ENCODE peak calls at places on chromosomes 16 and 17, in eight cellular contexts. T is fibroblast of mammary gland; O is foreskin melanocyte; B is endothelial cell of umbilical vein; L is neuronal stem cell; H is effector memory CD4-positive, alpha-beta T cell; I is ovary; K is heart right ventricle. Z is an unnamed sample.

GRCh38 chr16:76176153-76176552 is 101.0 kb upstream of the CNTNAP4 start:
- DNase-seq in T (no peak), O (no peak), K (no peak), H (no peak), B (no peak), L (no peak), I (no peak), Z (no peak)

GRCh38 chr16:14119799-14120198 is 48.7 kb downstream of the MRTFB start:
- DNase-seq in B (no peak), T (no peak), K (no peak), I (no peak), O (no peak), L (no peak), H (no peak), Z (no peak)

GRCh38 chr17:59328534-59329095 is 2.8 kb upstream of the YPEL2 start:
- DNase-seq in I (no peak), L (no peak), B (no peak), O (no peak), T (no peak), H (no peak), K (no peak), Z (no peak)

GRCh38 chr17:49745175-49746139 is 18.5 kb downstream of the FAM117A start:
- DNase-seq in L (no peak), O (no peak), K (no peak), B (no peak), I (no peak), H (no peak), T (no peak), Z (no peak)

GRCh38 chr16:29674188-29674587 is 4.8 kb upstream of the QPRT start:
- DNase-seq in B (no peak), H (no peak), I (peak), O (no peak), T (peak), K (peak), L (no peak), Z (peak)

GRCh38 chr16:23333962-23334361 is 31.9 kb downstream of the SCNN1B start:
- DNase-seq in I (no peak), B (no peak), L (no peak), T (no peak), O (no peak), K (no peak), H (no peak), Z (no peak)

GRCh38 chr16:46903255-46903905 is 19.2 kb downstream of the GPT2 start:
- DNase-seq in T (no peak), O (no peak), B (no peak), K (no peak), H (no peak), L (no peak), I (no peak), Z (no peak)

GRCh38 chr16:57653936-57654335 is 14.2 kb upstream of the ADGRG3 start:
- DNase-seq in L (no peak), T (no peak), O (no peak), K (no peak), H (no peak), B (peak), I (no peak), Z (no peak)